ENCODE peak calls at places on chromosomes 4 and X, in nine cellular contexts. One of them, this sample, is unnamed.

GRCh38 chr4:104210420-104210819 is 284.3 kb downstream of the CXXC4 start:
- DNase-seq in upper lobe of right lung: no peak
- DNase-seq in heart left ventricle: no peak
- DNase-seq in left ventricle myocardium inferior: no peak
- DNase-seq in fibroblast of lung: no peak
- DNase-seq in left lung: no peak
- DNase-seq in neural progenitor cell: no peak
- DNase-seq in effector memory CD4-positive, alpha-beta T cell: no peak
- DNase-seq in CD8-positive, alpha-beta T cell: no peak
- DNase-seq in this sample: no peak

GRCh38 chrX:44997282-44997813 is 124.4 kb downstream of the KDM6A start:
- DNase-seq in left ventricle myocardium inferior: no peak
- DNase-seq in fibroblast of lung: no peak
- DNase-seq in upper lobe of right lung: no peak
- DNase-seq in heart left ventricle: no peak
- DNase-seq in effector memory CD4-positive, alpha-beta T cell: no peak
- DNase-seq in left lung: no peak
- DNase-seq in CD8-positive, alpha-beta T cell: no peak
- DNase-seq in neural progenitor cell: no peak
- DNase-seq in this sample: no peak

GRCh38 chr4:71187399-71188196 is 151.2 kb upstream of the SLC4A4 start:
- DNase-seq in fibroblast of lung: peak
- DNase-seq in left lung: peak
- DNase-seq in left ventricle myocardium inferior: peak
- DNase-seq in CD8-positive, alpha-beta T cell: peak
- DNase-seq in neural progenitor cell: peak
- DNase-seq in effector memory CD4-positive, alpha-beta T cell: no peak
- DNase-seq in heart left ventricle: peak
- DNase-seq in upper lobe of right lung: peak
- DNase-seq in this sample: peak

GRCh38 chr4:81648576-81649272 is 177.0 kb upstream of the RASGEF1B start:
- DNase-seq in effector memory CD4-positive, alpha-beta T cell: no peak
- DNase-seq in fibroblast of lung: peak
- DNase-seq in left lung: peak
- DNase-seq in heart left ventricle: no peak
- DNase-seq in CD8-positive, alpha-beta T cell: peak
- DNase-seq in upper lobe of right lung: no peak
- DNase-seq in left ventricle myocardium inferior: no peak
- DNase-seq in neural progenitor cell: no peak
- DNase-seq in this sample: peak

GRCh38 chrX:7828594-7828993 is 14.4 kb upstream of the VCX start:
- DNase-seq in upper lobe of right lung: no peak
- DNase-seq in left lung: no peak
- DNase-seq in heart left ventricle: no peak
- DNase-seq in left ventricle myocardium inferior: no peak
- DNase-seq in CD8-positive, alpha-beta T cell: no peak
- DNase-seq in fibroblast of lung: no peak
- DNase-seq in neural progenitor cell: peak
- DNase-seq in effector memory CD4-positive, alpha-beta T cell: no peak
- DNase-seq in this sample: no peak

GRCh38 chr4:75004755-75005668 is 72.1 kb downstream of the PARM1 start:
- DNase-seq in fibroblast of lung: peak
- DNase-seq in CD8-positive, alpha-beta T cell: no peak
- DNase-seq in upper lobe of right lung: no peak
- DNase-seq in effector memory CD4-positive, alpha-beta T cell: no peak
- DNase-seq in left lung: no peak
- DNase-seq in left ventricle myocardium inferior: peak
- DNase-seq in neural progenitor cell: no peak
- DNase-seq in heart left ventricle: no peak
- DNase-seq in this sample: no peak

GRCh38 chrX:131752493-131753198 is 208.8 kb downstream of the OR13H1 start:
- DNase-seq in CD8-positive, alpha-beta T cell: peak
- DNase-seq in effector memory CD4-positive, alpha-beta T cell: no peak
- DNase-seq in left ventricle myocardium inferior: no peak
- DNase-seq in upper lobe of right lung: no peak
- DNase-seq in left lung: peak
- DNase-seq in neural progenitor cell: no peak
- DNase-seq in fibroblast of lung: peak
- DNase-seq in heart left ventricle: no peak
- DNase-seq in this sample: peak

GRCh38 chr4:36285784-36286480 is 4.5 kb downstream of the DTHD1 start:
- DNase-seq in left ventricle myocardium inferior: no peak
- DNase-seq in neural progenitor cell: no peak
- DNase-seq in fibroblast of lung: no peak
- DNase-seq in upper lobe of right lung: no peak
- DNase-seq in heart left ventricle: no peak
- DNase-seq in left lung: no peak
- DNase-seq in effector memory CD4-positive, alpha-beta T cell: peak
- DNase-seq in CD8-positive, alpha-beta T cell: peak
- DNase-seq in this sample: peak

DNA sequence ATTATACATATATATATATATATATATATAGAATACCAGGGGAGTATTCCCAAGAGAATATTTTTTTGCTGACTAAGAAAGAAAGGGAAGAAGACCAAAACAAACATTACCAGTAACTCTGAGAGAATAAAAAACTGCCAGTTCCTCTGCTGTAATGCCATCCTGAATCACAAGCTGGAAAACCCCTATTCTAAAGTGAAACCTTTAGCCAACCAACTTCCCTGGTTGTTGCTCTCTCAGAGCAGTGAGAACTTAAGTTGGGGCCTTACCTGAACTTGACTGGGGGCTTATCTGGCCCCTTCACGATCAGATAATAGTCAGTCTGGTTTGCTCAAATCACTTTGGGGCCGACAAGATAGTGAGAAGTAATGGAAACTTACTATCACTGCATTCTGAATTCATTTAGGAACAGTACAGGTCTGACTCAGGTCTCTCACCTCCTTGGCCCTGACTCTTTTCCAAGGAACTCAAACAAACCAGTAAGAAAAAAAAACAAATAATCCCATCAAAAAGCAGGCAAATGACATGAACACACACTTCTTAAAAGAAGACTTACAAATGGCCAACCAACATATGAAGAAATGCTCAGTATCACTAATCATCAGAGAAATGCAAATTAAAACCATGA is 62.5 kb downstream of the CD40LG start:
- DNase-seq in fibroblast of lung: peak
- DNase-seq in upper lobe of right lung: no peak
- DNase-seq in left lung: no peak
- DNase-seq in effector memory CD4-positive, alpha-beta T cell: no peak
- DNase-seq in left ventricle myocardium inferior: no peak
- DNase-seq in CD8-positive, alpha-beta T cell: no peak
- DNase-seq in heart left ventricle: no peak
- DNase-seq in neural progenitor cell: no peak
- DNase-seq in this sample: no peak
- H3K27ac ChIP-seq in fibroblast of lung: no peak
- H3K27ac ChIP-seq in upper lobe of right lung: no peak
- H3K27ac ChIP-seq in left lung: peak
- H3K27ac ChIP-seq in effector memory CD4-positive, alpha-beta T cell: peak
- H3K27ac ChIP-seq in left ventricle myocardium inferior: no peak
- H3K27ac ChIP-seq in CD8-positive, alpha-beta T cell: no peak
- H3K27ac ChIP-seq in heart left ventricle: no peak
- H3K27ac ChIP-seq in neural progenitor cell: no peak
- H3K27ac ChIP-seq in this sample: peak

GRCh38 chr4:41362647-41363383 is 106.1 kb downstream of the UCHL1 start:
- DNase-seq in fibroblast of lung: peak
- DNase-seq in CD8-positive, alpha-beta T cell: no peak
- DNase-seq in neural progenitor cell: peak
- DNase-seq in upper lobe of right lung: no peak
- DNase-seq in heart left ventricle: no peak
- DNase-seq in left lung: no peak
- DNase-seq in effector memory CD4-positive, alpha-beta T cell: no peak
- DNase-seq in left ventricle myocardium inferior: no peak
- DNase-seq in this sample: no peak
- H3K4me3 ChIP-seq in fibroblast of lung: no peak
- H3K4me3 ChIP-seq in CD8-positive, alpha-beta T cell: no peak
- H3K4me3 ChIP-seq in neural progenitor cell: peak
- H3K4me3 ChIP-seq in upper lobe of right lung: peak
- H3K4me3 ChIP-seq in heart left ventricle: peak
- H3K4me3 ChIP-seq in left lung: no peak
- H3K4me3 ChIP-seq in effector memory CD4-positive, alpha-beta T cell: no peak
- H3K4me3 ChIP-seq in left ventricle myocardium inferior: peak
- H3K4me3 ChIP-seq in this sample: no peak

DNA sequence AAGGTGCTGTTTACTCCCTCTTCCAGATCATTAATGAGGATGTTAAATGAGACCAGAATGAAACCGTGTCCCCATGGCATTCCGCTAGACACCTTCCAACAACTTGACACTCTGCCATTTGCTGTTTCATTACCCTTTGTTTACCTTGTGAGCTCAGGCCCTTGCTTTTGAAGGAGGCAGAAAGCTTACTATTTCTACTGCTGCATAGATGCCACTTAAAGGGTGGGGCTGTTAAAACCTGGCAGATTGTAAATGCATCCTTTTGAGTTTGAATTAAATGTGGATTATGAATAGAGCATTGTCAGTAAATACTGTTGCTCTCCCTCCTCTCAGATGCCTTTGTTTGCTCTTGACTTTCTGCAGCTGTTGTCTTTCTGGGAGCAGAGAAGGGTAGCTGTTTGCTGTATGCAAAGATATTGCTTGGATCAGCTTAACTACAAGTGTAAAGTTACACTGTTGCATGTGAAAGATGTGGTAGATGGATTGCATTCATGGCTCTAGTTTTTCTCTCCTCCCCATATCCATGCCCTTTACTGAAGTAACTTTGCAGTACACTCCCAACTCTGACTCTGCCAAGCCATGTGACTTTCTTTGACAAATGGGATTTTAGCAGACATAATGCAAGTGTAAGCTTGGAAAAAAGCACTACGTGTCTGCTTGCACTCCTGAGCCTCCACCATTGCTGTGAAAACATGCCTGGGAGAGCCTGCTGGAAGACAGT is 75.0 kb upstream of the DHX15 start:
- DNase-seq in left ventricle myocardium inferior: no peak
- DNase-seq in upper lobe of right lung: no peak
- DNase-seq in effector memory CD4-positive, alpha-beta T cell: no peak
- DNase-seq in fibroblast of lung: peak
- DNase-seq in neural progenitor cell: no peak
- DNase-seq in CD8-positive, alpha-beta T cell: no peak
- DNase-seq in heart left ventricle: no peak
- DNase-seq in left lung: no peak
- DNase-seq in this sample: no peak
- H3K27ac ChIP-seq in left ventricle myocardium inferior: no peak
- H3K27ac ChIP-seq in upper lobe of right lung: no peak
- H3K27ac ChIP-seq in effector memory CD4-positive, alpha-beta T cell: no peak
- H3K27ac ChIP-seq in fibroblast of lung: no peak
- H3K27ac ChIP-seq in neural progenitor cell: no peak
- H3K27ac ChIP-seq in CD8-positive, alpha-beta T cell: no peak
- H3K27ac ChIP-seq in heart left ventricle: no peak
- H3K27ac ChIP-seq in left lung: no peak
- H3K27ac ChIP-seq in this sample: no peak

DNA sequence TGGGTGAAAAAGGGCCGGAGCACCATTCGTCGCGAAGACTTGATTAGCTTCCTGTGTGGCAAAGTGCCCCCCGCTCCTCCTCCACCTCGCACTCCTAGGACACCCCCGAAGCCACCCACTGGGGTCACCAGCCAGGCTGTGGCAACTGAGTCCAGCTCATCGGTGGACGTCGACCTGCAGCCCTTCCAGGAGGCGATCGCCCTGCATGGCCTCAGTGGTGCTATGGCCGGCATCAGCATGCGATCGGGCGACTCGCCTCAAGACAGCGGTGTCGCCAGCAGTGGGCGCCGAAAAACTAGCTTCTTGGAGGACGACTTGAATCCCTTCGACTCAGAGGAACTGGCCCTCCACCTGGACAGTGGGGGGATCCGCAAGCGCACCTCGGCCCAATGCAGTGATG is 126.8 kb upstream of the CXorf66 start:
- DNase-seq in left ventricle myocardium inferior: no peak
- DNase-seq in heart left ventricle: no peak
- DNase-seq in neural progenitor cell: no peak
- DNase-seq in left lung: no peak
- DNase-seq in fibroblast of lung: no peak
- DNase-seq in CD8-positive, alpha-beta T cell: no peak
- DNase-seq in effector memory CD4-positive, alpha-beta T cell: no peak
- DNase-seq in upper lobe of right lung: no peak
- DNase-seq in this sample: no peak
- H3K4me3 ChIP-seq in left ventricle myocardium inferior: peak
- H3K4me3 ChIP-seq in heart left ventricle: no peak
- H3K4me3 ChIP-seq in neural progenitor cell: no peak
- H3K4me3 ChIP-seq in left lung: no peak
- H3K4me3 ChIP-seq in fibroblast of lung: no peak
- H3K4me3 ChIP-seq in CD8-positive, alpha-beta T cell: no peak
- H3K4me3 ChIP-seq in effector memory CD4-positive, alpha-beta T cell: no peak
- H3K4me3 ChIP-seq in upper lobe of right lung: no peak
- H3K4me3 ChIP-seq in this sample: no peak

DNA sequence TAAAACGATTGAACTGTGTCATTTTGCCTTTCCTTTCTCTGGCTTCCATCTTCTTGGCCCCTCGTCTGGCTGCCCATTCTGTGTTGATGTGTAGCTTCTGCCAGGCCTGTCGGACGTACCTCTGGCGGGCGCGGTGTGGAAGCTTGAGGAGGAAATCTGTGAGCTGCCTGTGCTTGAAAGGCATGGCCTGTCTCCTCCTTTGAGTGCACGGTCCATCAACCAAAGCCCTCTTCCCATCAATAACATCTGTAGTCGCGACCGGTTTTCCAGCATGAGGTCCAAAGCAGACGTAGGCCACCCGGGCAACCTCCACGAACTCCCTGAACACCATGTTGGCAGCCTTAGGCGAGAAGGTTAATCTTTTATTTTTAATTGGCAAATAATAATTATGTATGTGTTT is 202.7 kb downstream of the CRLF2 start:
- DNase-seq in fibroblast of lung: no peak
- DNase-seq in upper lobe of right lung: peak
- DNase-seq in left ventricle myocardium inferior: no peak
- DNase-seq in left lung: no peak
- DNase-seq in effector memory CD4-positive, alpha-beta T cell: no peak
- DNase-seq in heart left ventricle: no peak
- DNase-seq in CD8-positive, alpha-beta T cell: no peak
- DNase-seq in neural progenitor cell: no peak
- DNase-seq in this sample: no peak
- H3K27ac ChIP-seq in fibroblast of lung: no peak
- H3K27ac ChIP-seq in upper lobe of right lung: no peak
- H3K27ac ChIP-seq in left ventricle myocardium inferior: no peak
- H3K27ac ChIP-seq in left lung: no peak
- H3K27ac ChIP-seq in effector memory CD4-positive, alpha-beta T cell: no peak
- H3K27ac ChIP-seq in heart left ventricle: no peak
- H3K27ac ChIP-seq in CD8-positive, alpha-beta T cell: no peak
- H3K27ac ChIP-seq in neural progenitor cell: no peak
- H3K27ac ChIP-seq in this sample: no peak

DNA sequence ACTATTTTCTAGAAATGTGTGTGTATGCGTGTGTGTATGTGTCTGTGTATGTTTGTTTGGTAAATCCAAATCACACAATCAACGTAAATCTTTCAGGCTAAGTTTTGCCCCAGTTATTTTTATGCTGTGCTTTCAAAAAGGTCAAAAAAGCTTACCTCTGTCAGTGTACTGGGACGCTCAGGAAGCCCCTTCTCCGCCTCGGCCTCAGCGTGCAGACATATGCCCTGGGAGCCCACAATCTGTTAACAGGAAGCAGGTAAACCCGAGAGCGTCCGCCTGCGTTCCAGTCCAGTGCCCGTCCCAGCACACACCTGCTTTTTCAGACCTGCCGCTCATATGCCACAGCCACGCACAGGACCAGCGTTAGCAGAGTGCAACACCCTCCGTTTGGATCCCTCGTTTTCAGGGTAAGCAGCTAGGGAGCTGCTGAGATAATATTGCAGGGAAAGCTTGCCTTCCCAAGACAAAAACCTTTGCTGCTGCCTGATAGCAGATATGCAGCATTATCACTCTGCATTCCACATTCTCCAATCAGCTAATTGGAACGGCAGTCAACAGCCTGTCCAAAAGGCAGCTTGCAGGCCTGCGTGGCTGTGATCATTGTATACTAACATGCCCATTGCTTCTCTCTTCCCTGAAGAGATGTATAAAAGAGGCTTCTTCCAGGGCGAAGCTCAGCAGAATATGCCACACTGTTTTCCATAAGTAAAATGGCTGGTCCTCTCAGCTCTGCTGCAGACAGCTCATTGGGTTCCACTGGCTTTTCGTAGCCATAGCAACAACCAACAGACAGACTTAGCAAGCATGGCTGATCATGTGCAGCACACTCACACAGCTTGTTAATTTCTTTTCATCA is at the start of gene SORBS2:
- DNase-seq in fibroblast of lung: peak
- DNase-seq in neural progenitor cell: peak
- DNase-seq in left lung: peak
- DNase-seq in upper lobe of right lung: peak
- DNase-seq in heart left ventricle: no peak
- DNase-seq in left ventricle myocardium inferior: no peak
- DNase-seq in effector memory CD4-positive, alpha-beta T cell: no peak
- DNase-seq in CD8-positive, alpha-beta T cell: no peak
- DNase-seq in this sample: no peak
- H3K4me3 ChIP-seq in fibroblast of lung: no peak
- H3K4me3 ChIP-seq in neural progenitor cell: peak
- H3K4me3 ChIP-seq in left lung: peak
- H3K4me3 ChIP-seq in upper lobe of right lung: peak
- H3K4me3 ChIP-seq in heart left ventricle: peak
- H3K4me3 ChIP-seq in left ventricle myocardium inferior: peak
- H3K4me3 ChIP-seq in effector memory CD4-positive, alpha-beta T cell: no peak
- H3K4me3 ChIP-seq in CD8-positive, alpha-beta T cell: no peak
- H3K4me3 ChIP-seq in this sample: no peak